ENCODE peak calls at places on chromosomes 1 and 21, in five cellular contexts. K is hepatocyte, O is fibroblast of lung, C is endothelial cell of umbilical vein, N is HCT116. I is an unnamed sample. For H3K9me3, the result is how much of the 10 kb centered on the place peaks cover.

GRCh38 chr1:245856944-245857531 is 650.0 kb downstream of the SMYD3 start:
- DNase-seq in N (no peak), O (peak), C (no peak), K (no peak), I (no peak)

GRCh38 chr1:219798283-219799030 is 129.9 kb downstream of the SLC30A10 start:
- DNase-seq in O (peak), N (no peak), C (no peak), K (no peak), I (no peak)

GRCh38 chr1:203046984-203047630 is 20.8 kb downstream of the PPFIA4 start:
- DNase-seq in K (peak), O (peak), C (peak), N (no peak), I (peak)

GRCh38 chr1:81666586-81666985 is 134.1 kb upstream of the ADGRL2 start:
- DNase-seq in O (no peak), C (no peak), N (no peak), K (no peak), I (no peak)

GRCh38 chr21:34885125-34885524 is 164.0 kb downstream of the RUNX1 start:
- DNase-seq in K (no peak), O (peak), N (no peak), C (peak), I (no peak)

GRCh38 chr1:145962157-145963102 is 1.9 kb downstream of the ANKRD34A start:
- DNase-seq in K (peak), C (no peak), N (no peak), O (no peak), I (peak)

GRCh38 chr1:160206421-160207117 is 1.4 kb downstream of the PEA15 start:
- DNase-seq in C (peak), O (peak), N (no peak), K (peak), I (no peak)

GRCh38 chr21:33383056-33383888 is 19.9 kb upstream of the IFNGR2 start:
- DNase-seq in O (peak), C (peak), K (peak), N (peak), I (no peak)

GRCh38 chr21:31176725-31177124 is 138.4 kb upstream of the KRTAP19-8 start:
- DNase-seq in O (no peak), C (no peak), K (no peak), N (no peak), I (no peak)

GRCh38 chr1:233105225-233105624 is 154.8 kb downstream of the NTPCR start:
- DNase-seq in C (no peak), O (peak), K (no peak), N (no peak), I (no peak)

GRCh38 chr1:41700581-41700980 is 216.1 kb upstream of the EDN2 start:
- DNase-seq in O (no peak), C (no peak), K (no peak), N (no peak), I (no peak)

GRCh38 chr21:42291003-42291750 is 24.0 kb downstream of the TFF3 start:
- DNase-seq in C (no peak), O (no peak), K (no peak), N (no peak), I (no peak)

GRCh38 chr1:112956503-112957132 is 622 bp upstream of the SLC16A1 start:
- DNase-seq in N (no peak), O (no peak), K (peak), C (no peak), I (no peak)

GRCh38 chr1:46030876-46031660 is 101.4 kb downstream of the PIK3R3 start:
- DNase-seq in K (no peak), N (no peak), O (no peak), C (no peak), I (no peak)

GRCh38 chr1:156160000-156160743 is 6.8 kb downstream of the SEMA4A start:
- DNase-seq in C (no peak), K (no peak), N (no peak), O (no peak), I (no peak)
- H3K27ac ChIP-seq in C (peak), K (peak), N (no peak), O (no peak), I (peak)

DNA sequence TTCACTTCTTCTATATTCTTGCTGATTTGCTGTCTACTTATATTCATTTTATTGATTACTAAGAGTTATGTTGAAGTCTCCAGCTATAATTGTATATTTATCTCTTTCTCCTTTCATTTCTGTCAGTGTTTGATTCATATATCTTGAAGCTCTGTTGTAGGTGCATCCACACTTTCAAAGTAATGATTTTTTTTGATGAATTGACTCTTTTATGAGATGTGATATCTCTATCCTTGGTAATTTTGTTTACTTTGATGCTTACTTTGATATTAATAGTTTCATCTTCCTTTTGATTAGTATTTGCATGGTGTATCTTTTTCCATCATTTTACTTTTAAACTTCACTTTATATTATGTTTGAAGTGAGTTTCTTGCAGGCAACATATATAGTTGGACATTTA is 110.8 kb downstream of the XPR1 start:
- DNase-seq in C (no peak), O (no peak), N (no peak), K (no peak), I (no peak)
- H3K9me3 ChIP-seq in C (under half), O (under half), N (under half), K (under half), I (under half)

GRCh38 chr1:18630511-18631495 is at the start of gene PAX7:
- DNase-seq in K (no peak), C (no peak), N (no peak), O (no peak), I (peak)
- TF ChIP-seq EZH2 in K (peak), C (peak), N (no peak), O (peak), I (no peak)

DNA sequence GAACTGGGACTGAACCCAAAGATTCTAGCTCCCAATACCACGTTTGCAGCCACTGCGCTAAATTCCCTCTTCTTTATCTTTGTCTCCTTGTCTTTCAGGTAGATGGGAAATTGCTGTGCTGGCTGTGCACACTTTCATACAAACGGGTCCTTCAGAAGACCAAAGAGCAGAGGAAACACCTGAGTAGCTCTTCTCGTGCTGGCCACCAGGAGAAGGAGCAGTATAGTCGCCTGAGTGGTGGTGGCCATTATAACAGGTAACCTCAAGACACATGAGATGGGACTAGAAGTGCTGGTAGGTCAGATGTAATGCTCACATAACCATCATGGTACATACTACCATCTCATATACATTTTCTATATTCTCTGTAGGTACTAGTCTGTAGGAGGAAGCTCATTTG is 18.8 kb downstream of the FAM76A start:
- DNase-seq in N (no peak), K (no peak), O (no peak), C (no peak), I (no peak)
- H3K27ac ChIP-seq in N (no peak), K (no peak), O (no peak), C (no peak), I (no peak)

GRCh38 chr1:97489834-97490233 is 431.0 kb downstream of the DPYD start:
- DNase-seq in N (no peak), O (peak), K (no peak), C (peak), I (peak)
- H3K9me3 ChIP-seq in N (under half), O (under half), K (under half), C (under half), I (under half)

GRCh38 chr1:47235280-47235679 is 3.3 kb upstream of the TAL1 start:
- DNase-seq in O (no peak), K (no peak), C (peak), N (no peak), I (no peak)
- TF ChIP-seq EZH2 in O (no peak), K (no peak), C (no peak), N (no peak), I (no peak)

GRCh38 chr1:17564458-17565393 is 25.2 kb downstream of the ARHGEF10L start:
- DNase-seq in K (no peak), O (no peak), N (no peak), C (no peak), I (no peak)
- H3K27ac ChIP-seq in K (no peak), O (no peak), N (no peak), C (no peak), I (no peak)

GRCh38 chr1:152623203-152623844 is 421 bp upstream of the LCE3A start:
- DNase-seq in O (no peak), N (no peak), C (no peak), K (no peak), I (peak)
- H3K9me3 ChIP-seq in O (under half), N (under half), C (under half), K (under half), I (under half)